ENCODE peak calls at places on chromosomes 7 and 10, in six cellular contexts. B, R, H, N, I and U are unnamed samples.
A peak's percentile ranks its signal among the peaks of the same experiment; 100 is the strongest.

GRCh38 chr7:104894998-104895850 is 118.8 kb upstream of the KMT2E start:
- DNase-seq in B (no peak), R (no peak), H (no peak), I (no peak), N (no peak), U (no peak)

GRCh38 chr10:32244421-32245207 is 102.3 kb downstream of the EPC1 start:
- DNase-seq in R (no peak), I (no peak), B (no peak), H (no peak), N (no peak), U (no peak)

GRCh38 chr10:93752761-93753160 is 5.0 kb upstream of the LGI1 start:
- DNase-seq in H (no peak), R (no peak), I (no peak), N (peak; percentile 45), B (peak; percentile 57), U (no peak)

GRCh38 chr7:6279937-6280336 is 7.5 kb upstream of the CYTH3 start:
- DNase-seq in I (no peak), B (no peak), R (no peak), H (no peak), N (no peak), U (no peak)

GRCh38 chr10:69963178-69963834 is 89.3 kb upstream of the MACROH2A2 start:
- DNase-seq in H (no peak), B (no peak), I (no peak), N (no peak), R (no peak), U (no peak)

GRCh38 chr10:11547111-11547625 is 64.3 kb downstream of the USP6NL start:
- DNase-seq in I (no peak), H (no peak), B (peak; percentile 15), N (no peak), R (no peak), U (no peak)

GRCh38 chr7:954330-955238 is at the start of gene ADAP1:
- DNase-seq in R (peak; percentile 20), N (peak; percentile 37), B (peak; percentile 55), H (peak; percentile 52), I (no peak), U (no peak)

GRCh38 chr10:79446451-79447020 is 1.1 kb upstream of the ZCCHC24 start:
- DNase-seq in N (peak; percentile 18), R (peak; percentile 11), H (peak; percentile 34), B (no peak), I (peak; percentile 90), U (no peak)

GRCh38 chr7:106575138-106575823 is 85.7 kb downstream of the CCDC71L start:
- DNase-seq in B (no peak), H (no peak), I (no peak), N (no peak), R (no peak), U (no peak)

GRCh38 chr7:102117743-102118142 is 168.9 kb upstream of the SH2B2 start:
- DNase-seq in I (no peak), B (peak; percentile 91), H (no peak), N (no peak), R (no peak), U (no peak)

GRCh38 chr7:39709768-39710291 is 86.5 kb downstream of the RALA start:
- DNase-seq in R (no peak), I (no peak), B (peak; percentile 83), N (no peak), H (no peak), U (no peak)

GRCh38 chr7:135185471-135186260 is 15.2 kb upstream of the CYREN start:
- DNase-seq in B (no peak), H (no peak), R (no peak), I (no peak), N (no peak), U (no peak)

GRCh38 chr7:3194501-3195141 is 106.4 kb upstream of the SDK1 start:
- DNase-seq in I (no peak), H (no peak), R (no peak), N (peak; percentile 85), B (peak; percentile 96), U (no peak)

GRCh38 chr7:107277331-107277730 is 108.5 kb downstream of the HBP1 start:
- DNase-seq in R (no peak), N (no peak), I (no peak), B (peak; percentile 7), H (no peak), U (no peak)

GRCh38 chr7:82623812-82624211 is 180.2 kb upstream of the CACNA2D1 start:
- DNase-seq in N (no peak), B (peak; percentile 81), I (no peak), H (no peak), R (no peak), U (no peak)

GRCh38 chr7:109984726-109985125 is 1106.2 kb upstream of the LRRN3 start:
- DNase-seq in N (no peak), I (no peak), B (no peak), H (no peak), R (no peak), U (no peak)

GRCh38 chr7:89029864-89030263 is 234.3 kb upstream of the TEX47 start:
- DNase-seq in H (no peak), N (no peak), R (no peak), B (peak; percentile 67), I (no peak), U (no peak)

GRCh38 chr10:17026686-17027485 is 102.7 kb downstream of the CUBN start:
- DNase-seq in H (no peak), B (peak; percentile 60), R (peak; percentile 61), I (no peak), N (no peak), U (no peak)

GRCh38 chr7:47402941-47403340 is 179.0 kb downstream of the TNS3 start:
- DNase-seq in H (no peak), R (no peak), B (no peak), N (no peak), I (peak; percentile 46), U (no peak)

DNA sequence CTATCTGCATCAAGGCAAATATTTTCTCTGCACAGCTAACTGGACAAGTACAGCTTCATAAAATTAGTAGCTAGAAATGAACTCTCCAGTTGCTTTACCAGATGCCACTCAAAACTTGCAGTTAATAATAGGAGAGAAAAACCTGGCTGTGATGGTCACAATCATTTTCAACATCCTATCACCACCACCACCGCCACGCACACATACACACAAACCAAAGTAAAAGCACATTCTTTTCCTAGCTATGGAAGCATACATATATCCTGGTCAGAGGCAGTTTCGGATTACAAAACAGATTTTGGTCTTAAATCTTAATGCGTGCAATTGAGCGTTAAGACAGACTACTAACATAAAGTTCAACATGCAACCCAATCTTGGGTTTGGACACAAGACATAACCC is 1.4 kb downstream of the CACUL1 start:
- DNase-seq in H (no peak), B (peak; percentile 50), N (no peak), R (no peak), I (no peak), U (no peak)
- H3K27ac ChIP-seq in H (no peak overlapping the region), B (peak overlapping the region; percentile 25), N (no peak overlapping the region), R (no peak overlapping the region), I (no peak overlapping the region), U (no peak overlapping the region)

GRCh38 chr7:22269963-22270362 is 87.0 kb downstream of the RAPGEF5 start:
- DNase-seq in B (no peak), I (no peak), N (no peak), R (no peak), H (no peak), U (no peak)
- H3K27ac ChIP-seq in B (no peak overlapping the region), I (no peak overlapping the region), N (no peak overlapping the region), R (no peak overlapping the region), H (no peak overlapping the region), U (no peak overlapping the region)

GRCh38 chr10:101597036-101597435 is 8.9 kb downstream of the DPCD start:
- DNase-seq in I (no peak), R (no peak), H (no peak), B (no peak), N (no peak), U (no peak)
- H3K27ac ChIP-seq in I (no peak overlapping the region), R (no peak overlapping the region), H (no peak overlapping the region), B (no peak overlapping the region), N (no peak overlapping the region), U (no peak overlapping the region)

DNA sequence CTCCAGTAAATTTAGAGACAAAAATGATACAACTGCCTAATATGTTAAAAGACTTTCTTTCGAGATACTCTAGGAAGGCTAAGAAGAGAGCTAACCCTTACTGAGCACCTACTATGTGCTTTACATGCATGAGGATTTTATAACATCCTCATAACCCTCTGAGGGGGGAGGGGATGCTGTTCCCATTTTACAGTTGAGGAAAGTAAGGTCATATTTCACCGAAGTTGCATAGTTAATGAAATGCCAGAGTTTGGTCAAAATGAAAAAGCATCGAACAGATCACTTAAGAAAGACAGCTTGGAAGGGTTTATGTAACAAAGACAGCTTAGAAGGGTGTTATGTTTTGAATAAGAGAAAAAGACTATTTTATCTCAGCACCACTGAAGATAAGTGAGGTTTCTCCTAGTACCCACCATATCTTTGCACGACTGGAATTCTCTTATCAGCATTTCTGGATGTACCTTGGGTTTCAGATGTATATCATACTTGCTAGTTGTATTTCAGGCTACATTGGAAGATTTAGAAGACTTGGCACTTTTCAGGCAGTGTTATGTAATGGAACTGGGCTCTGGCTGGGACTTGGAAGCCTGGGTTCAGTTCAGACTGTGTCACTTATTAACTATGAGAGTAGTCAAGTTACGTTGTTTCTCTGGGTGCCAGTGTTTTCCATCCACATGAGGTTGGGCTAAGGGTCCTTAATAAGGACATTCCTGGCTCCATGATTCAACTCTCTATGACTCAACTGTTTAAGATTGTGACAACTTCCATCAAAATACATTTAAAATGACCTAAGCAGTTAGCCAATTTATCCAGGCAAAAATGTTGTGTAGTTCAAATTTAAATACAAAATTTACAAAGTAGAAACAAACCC is 6.0 kb downstream of the RHOBTB1 start:
- DNase-seq in R (no peak), I (no peak), N (no peak), H (no peak), B (peak; percentile 83), U (no peak)
- H3K27ac ChIP-seq in R (no peak overlapping the region), I (peak overlapping the region; percentile 73), N (no peak overlapping the region), H (peak overlapping the region; percentile 80), B (no peak overlapping the region), U (peak overlapping the region; percentile 8)

DNA sequence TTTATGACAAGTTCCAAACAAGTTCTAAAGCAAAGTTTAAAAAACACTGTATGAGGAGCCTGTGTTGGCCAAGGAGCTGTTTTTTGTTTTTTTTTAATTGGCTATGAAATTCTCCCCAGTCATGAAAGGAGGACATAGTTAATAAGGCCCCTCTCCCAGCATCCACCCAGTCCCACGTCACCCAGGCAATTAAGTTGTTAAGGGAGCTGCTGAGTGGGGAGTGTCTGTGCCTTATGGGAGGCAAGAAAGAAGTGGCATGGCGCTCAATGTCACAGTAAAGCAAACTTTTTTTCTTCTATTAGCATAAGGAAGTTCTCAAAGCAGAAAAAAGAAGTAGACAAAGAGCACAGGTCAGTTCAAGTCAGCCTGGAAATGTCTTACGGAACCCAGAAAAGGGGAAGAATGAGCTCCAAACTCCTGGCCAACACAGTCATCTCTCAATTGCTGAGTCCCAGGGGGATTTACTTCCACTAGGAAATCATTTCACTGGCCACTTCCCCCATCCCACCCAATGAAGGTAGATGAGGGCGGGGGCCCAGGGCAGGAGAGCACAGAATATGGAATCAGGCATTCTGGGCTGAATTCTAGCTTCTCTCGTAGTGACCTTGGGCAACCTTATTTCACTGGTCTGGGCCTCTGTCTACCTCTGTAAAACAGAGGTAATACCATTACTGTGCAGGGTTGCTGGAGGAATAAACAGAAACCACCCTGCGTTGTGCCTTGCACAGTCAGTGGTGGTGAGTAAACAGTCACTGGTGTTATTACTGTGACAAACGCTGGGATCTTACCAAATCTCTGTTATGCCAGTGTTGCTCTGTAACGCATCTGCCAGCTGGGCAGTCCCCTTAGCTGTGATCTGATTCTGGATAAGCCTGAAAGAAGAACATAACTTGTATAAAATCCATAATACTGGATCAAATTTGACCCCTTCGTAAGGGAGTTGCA is 49.7 kb downstream of the NOD1 start:
- DNase-seq in I (no peak), N (no peak), H (no peak), B (no peak), R (no peak), U (no peak)
- H3K27ac ChIP-seq in I (no peak overlapping the region), N (no peak overlapping the region), H (peak overlapping the region; percentile 27), B (no peak overlapping the region), R (no peak overlapping the region), U (no peak overlapping the region)

GRCh38 chr10:71596759-71597158 is 122.8 kb downstream of the C10orf105 start:
- DNase-seq in R (no peak), H (no peak), I (no peak), N (no peak), B (no peak), U (no peak)
- H3K27ac ChIP-seq in R (no peak overlapping the region), H (peak overlapping the region; percentile 88), I (peak overlapping the region; percentile 83), N (no peak overlapping the region), B (no peak overlapping the region), U (peak overlapping the region; percentile 95)